ENCODE peak calls at places on chromosomes 6 and 20, in eight cellular contexts. One of them, this sample, is unnamed.

GRCh38 chr6:1191141-1191630 is 120.7 kb upstream of the FOXQ1 start:
- DNase-seq in naive thymus-derived CD4-positive, alpha-beta T cell: no peak
- DNase-seq in fibroblast of lung: no peak
- DNase-seq in fibroblast of mammary gland: no peak
- DNase-seq in pancreas: no peak
- DNase-seq in LNCaP clone FGC: no peak
- DNase-seq in IMR-90: no peak
- DNase-seq in mammary epithelial cell: no peak
- DNase-seq in this sample: no peak

GRCh38 chr6:2623348-2623747 is 127.4 kb downstream of the MYLK4 start:
- DNase-seq in naive thymus-derived CD4-positive, alpha-beta T cell: no peak
- DNase-seq in mammary epithelial cell: no peak
- DNase-seq in fibroblast of mammary gland: no peak
- DNase-seq in fibroblast of lung: no peak
- DNase-seq in LNCaP clone FGC: no peak
- DNase-seq in IMR-90: no peak
- DNase-seq in pancreas: no peak
- DNase-seq in this sample: peak

GRCh38 chr20:33401922-33402369 is 627 bp upstream of the CDK5RAP1 start:
- DNase-seq in LNCaP clone FGC: no peak
- DNase-seq in pancreas: no peak
- DNase-seq in mammary epithelial cell: no peak
- DNase-seq in IMR-90: no peak
- DNase-seq in fibroblast of lung: no peak
- DNase-seq in fibroblast of mammary gland: peak
- DNase-seq in naive thymus-derived CD4-positive, alpha-beta T cell: no peak
- DNase-seq in this sample: no peak

GRCh38 chr6:9499709-9500108 is 915.2 kb downstream of the TFAP2A start:
- DNase-seq in LNCaP clone FGC: no peak
- DNase-seq in IMR-90: no peak
- DNase-seq in fibroblast of mammary gland: peak
- DNase-seq in naive thymus-derived CD4-positive, alpha-beta T cell: no peak
- DNase-seq in fibroblast of lung: no peak
- DNase-seq in pancreas: no peak
- DNase-seq in mammary epithelial cell: no peak
- DNase-seq in this sample: no peak

GRCh38 chr6:144336900-144337299 is 51.8 kb downstream of the UTRN start:
- DNase-seq in mammary epithelial cell: no peak
- DNase-seq in fibroblast of lung: no peak
- DNase-seq in IMR-90: no peak
- DNase-seq in naive thymus-derived CD4-positive, alpha-beta T cell: no peak
- DNase-seq in pancreas: no peak
- DNase-seq in fibroblast of mammary gland: no peak
- DNase-seq in LNCaP clone FGC: no peak
- DNase-seq in this sample: no peak

GRCh38 chr6:33634203-33634727 is 13.1 kb downstream of the ITPR3 start:
- DNase-seq in LNCaP clone FGC: no peak
- DNase-seq in fibroblast of lung: no peak
- DNase-seq in naive thymus-derived CD4-positive, alpha-beta T cell: no peak
- DNase-seq in mammary epithelial cell: no peak
- DNase-seq in pancreas: no peak
- DNase-seq in IMR-90: no peak
- DNase-seq in fibroblast of mammary gland: no peak
- DNase-seq in this sample: no peak

GRCh38 chr6:110491644-110492317 is 15.4 kb upstream of the SLC22A16 start:
- DNase-seq in pancreas: no peak
- DNase-seq in mammary epithelial cell: peak
- DNase-seq in fibroblast of mammary gland: peak
- DNase-seq in IMR-90: peak
- DNase-seq in naive thymus-derived CD4-positive, alpha-beta T cell: no peak
- DNase-seq in fibroblast of lung: peak
- DNase-seq in LNCaP clone FGC: peak
- DNase-seq in this sample: peak

GRCh38 chr6:167210375-167211295 is 52.9 kb upstream of the GPR31 start:
- DNase-seq in mammary epithelial cell: no peak
- DNase-seq in naive thymus-derived CD4-positive, alpha-beta T cell: no peak
- DNase-seq in IMR-90: no peak
- DNase-seq in LNCaP clone FGC: peak
- DNase-seq in fibroblast of mammary gland: no peak
- DNase-seq in fibroblast of lung: no peak
- DNase-seq in pancreas: no peak
- DNase-seq in this sample: no peak

GRCh38 chr6:35294308-35294945 is 3.2 kb upstream of the DEF6 start:
- DNase-seq in fibroblast of mammary gland: peak
- DNase-seq in LNCaP clone FGC: no peak
- DNase-seq in fibroblast of lung: peak
- DNase-seq in IMR-90: peak
- DNase-seq in mammary epithelial cell: peak
- DNase-seq in pancreas: no peak
- DNase-seq in naive thymus-derived CD4-positive, alpha-beta T cell: peak
- DNase-seq in this sample: peak

GRCh38 chr6:35681298-35681697 is 7.4 kb downstream of the FKBP5 start:
- DNase-seq in pancreas: no peak
- DNase-seq in IMR-90: no peak
- DNase-seq in mammary epithelial cell: no peak
- DNase-seq in LNCaP clone FGC: no peak
- DNase-seq in fibroblast of mammary gland: no peak
- DNase-seq in fibroblast of lung: no peak
- DNase-seq in naive thymus-derived CD4-positive, alpha-beta T cell: no peak
- DNase-seq in this sample: no peak

GRCh38 chr6:47687432-47687831 is 10.9 kb upstream of the ADGRF4 start:
- DNase-seq in LNCaP clone FGC: no peak
- DNase-seq in mammary epithelial cell: no peak
- DNase-seq in IMR-90: no peak
- DNase-seq in pancreas: no peak
- DNase-seq in fibroblast of mammary gland: no peak
- DNase-seq in fibroblast of lung: no peak
- DNase-seq in naive thymus-derived CD4-positive, alpha-beta T cell: no peak
- DNase-seq in this sample: no peak

GRCh38 chr20:61719691-61720347 is 345.9 kb downstream of the TAF4 start:
- DNase-seq in naive thymus-derived CD4-positive, alpha-beta T cell: peak
- DNase-seq in IMR-90: no peak
- DNase-seq in fibroblast of lung: peak
- DNase-seq in fibroblast of mammary gland: no peak
- DNase-seq in mammary epithelial cell: no peak
- DNase-seq in pancreas: no peak
- DNase-seq in LNCaP clone FGC: no peak
- DNase-seq in this sample: no peak

GRCh38 chr6:39057251-39058155 is 8.9 kb downstream of the GLP1R start:
- DNase-seq in mammary epithelial cell: no peak
- DNase-seq in naive thymus-derived CD4-positive, alpha-beta T cell: no peak
- DNase-seq in IMR-90: no peak
- DNase-seq in LNCaP clone FGC: no peak
- DNase-seq in fibroblast of mammary gland: no peak
- DNase-seq in pancreas: no peak
- DNase-seq in fibroblast of lung: no peak
- DNase-seq in this sample: no peak

GRCh38 chr20:39105551-39105950 is 143.4 kb downstream of the DHX35 start:
- DNase-seq in pancreas: no peak
- DNase-seq in LNCaP clone FGC: no peak
- DNase-seq in mammary epithelial cell: no peak
- DNase-seq in fibroblast of mammary gland: no peak
- DNase-seq in IMR-90: no peak
- DNase-seq in naive thymus-derived CD4-positive, alpha-beta T cell: no peak
- DNase-seq in fibroblast of lung: no peak
- DNase-seq in this sample: no peak

GRCh38 chr6:159149641-159150040 is 19.6 kb upstream of the FNDC1 start:
- DNase-seq in fibroblast of lung: no peak
- DNase-seq in fibroblast of mammary gland: no peak
- DNase-seq in IMR-90: no peak
- DNase-seq in LNCaP clone FGC: no peak
- DNase-seq in naive thymus-derived CD4-positive, alpha-beta T cell: no peak
- DNase-seq in pancreas: no peak
- DNase-seq in mammary epithelial cell: no peak
- DNase-seq in this sample: no peak

GRCh38 chr6:21751608-21752007 is 158.1 kb downstream of the SOX4 start:
- DNase-seq in mammary epithelial cell: no peak
- DNase-seq in IMR-90: no peak
- DNase-seq in fibroblast of mammary gland: no peak
- DNase-seq in pancreas: no peak
- DNase-seq in LNCaP clone FGC: no peak
- DNase-seq in fibroblast of lung: no peak
- DNase-seq in naive thymus-derived CD4-positive, alpha-beta T cell: no peak
- DNase-seq in this sample: no peak

GRCh38 chr20:62481441-62482135 is 5.8 kb upstream of the GATA5 start:
- DNase-seq in fibroblast of mammary gland: no peak
- DNase-seq in pancreas: no peak
- DNase-seq in LNCaP clone FGC: no peak
- DNase-seq in IMR-90: no peak
- DNase-seq in naive thymus-derived CD4-positive, alpha-beta T cell: no peak
- DNase-seq in fibroblast of lung: no peak
- DNase-seq in mammary epithelial cell: no peak
- DNase-seq in this sample: no peak

GRCh38 chr6:36924131-36924530 is 30.4 kb upstream of the PI16 start:
- DNase-seq in mammary epithelial cell: no peak
- DNase-seq in fibroblast of lung: no peak
- DNase-seq in LNCaP clone FGC: no peak
- DNase-seq in IMR-90: peak
- DNase-seq in pancreas: no peak
- DNase-seq in naive thymus-derived CD4-positive, alpha-beta T cell: no peak
- DNase-seq in fibroblast of mammary gland: peak
- DNase-seq in this sample: no peak

GRCh38 chr20:4471221-4471620 is 250.5 kb upstream of the PRND start:
- DNase-seq in LNCaP clone FGC: no peak
- DNase-seq in pancreas: no peak
- DNase-seq in naive thymus-derived CD4-positive, alpha-beta T cell: no peak
- DNase-seq in IMR-90: peak
- DNase-seq in fibroblast of lung: no peak
- DNase-seq in fibroblast of mammary gland: peak
- DNase-seq in mammary epithelial cell: no peak
- DNase-seq in this sample: no peak

DNA sequence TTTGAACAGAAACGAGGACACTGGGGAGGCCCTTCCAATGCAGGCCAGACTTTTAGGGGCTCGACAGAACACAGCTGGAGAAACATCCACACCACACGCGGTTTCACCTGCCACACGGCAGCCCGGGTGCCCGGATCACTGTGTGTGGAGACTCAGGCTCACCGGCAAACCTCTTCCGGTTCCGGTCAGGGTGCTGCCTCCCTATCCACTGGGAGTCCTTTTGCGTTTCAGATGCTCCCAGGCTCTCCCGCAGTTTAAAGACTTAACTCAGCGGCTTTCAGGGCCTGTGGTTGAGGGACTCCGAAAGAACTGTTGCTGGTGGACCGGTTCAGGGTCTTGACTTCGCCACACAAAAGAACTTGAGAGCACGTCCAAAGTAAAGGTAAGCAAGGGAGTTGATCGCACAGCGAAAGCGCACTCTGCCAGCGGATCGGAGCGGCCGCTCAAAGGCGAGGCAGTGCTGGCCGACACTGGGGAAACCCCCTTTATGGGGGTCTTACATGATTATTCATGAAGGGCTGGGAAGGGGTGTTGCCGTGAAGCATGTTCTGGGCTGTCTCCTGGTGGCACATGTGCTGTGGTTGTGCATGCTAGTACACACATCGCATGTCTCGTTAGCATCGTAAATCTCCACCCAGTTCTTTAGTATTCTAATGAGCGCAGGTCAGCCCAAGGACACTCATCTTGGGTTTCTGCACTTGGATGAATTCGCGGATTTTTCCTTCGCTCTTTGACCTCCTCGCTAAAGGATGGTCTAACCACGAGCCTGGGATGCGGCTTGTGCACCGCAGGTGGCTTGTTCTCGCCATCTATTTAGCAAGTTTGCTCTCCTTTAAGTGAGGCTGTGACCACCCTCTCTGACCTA is 180.3 kb downstream of the CDH26 start:
- DNase-seq in LNCaP clone FGC: peak
- DNase-seq in fibroblast of mammary gland: no peak
- DNase-seq in mammary epithelial cell: no peak
- DNase-seq in IMR-90: peak
- DNase-seq in fibroblast of lung: peak
- DNase-seq in pancreas: no peak
- DNase-seq in naive thymus-derived CD4-positive, alpha-beta T cell: peak
- DNase-seq in this sample: peak
- H3K4me3 ChIP-seq in LNCaP clone FGC: peak
- H3K4me3 ChIP-seq in fibroblast of mammary gland: peak
- H3K4me3 ChIP-seq in mammary epithelial cell: no peak
- H3K4me3 ChIP-seq in IMR-90: peak
- H3K4me3 ChIP-seq in fibroblast of lung: no peak
- H3K4me3 ChIP-seq in pancreas: peak
- H3K4me3 ChIP-seq in naive thymus-derived CD4-positive, alpha-beta T cell: peak
- H3K4me3 ChIP-seq in this sample: peak

DNA sequence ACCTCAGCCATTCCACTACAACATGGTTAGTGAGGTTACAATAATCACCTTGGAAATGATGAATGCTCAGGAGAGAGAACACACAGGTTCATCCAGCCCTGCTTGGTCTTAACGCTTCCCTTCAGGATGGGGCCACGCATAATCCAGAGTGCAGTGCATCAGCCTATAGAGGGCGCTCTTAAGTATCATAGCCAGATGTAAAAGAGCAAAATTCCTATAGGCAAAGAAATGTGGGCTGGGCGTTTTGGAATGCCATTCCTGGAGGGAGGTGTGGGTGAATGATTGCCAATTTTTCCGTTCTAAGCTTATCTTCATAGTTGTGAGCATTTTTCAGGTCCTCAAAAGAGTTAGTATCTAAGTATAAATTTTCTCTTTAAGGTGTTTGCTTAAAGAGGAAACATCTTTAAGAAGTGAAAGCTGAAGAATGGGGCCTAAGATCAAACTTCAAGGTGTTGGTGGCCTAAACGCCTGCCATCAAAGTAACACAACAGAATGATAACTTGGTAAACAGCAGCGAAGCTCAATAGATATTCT is 1.8 kb downstream of the RIPOR2 start:
- DNase-seq in mammary epithelial cell: no peak
- DNase-seq in pancreas: no peak
- DNase-seq in fibroblast of lung: no peak
- DNase-seq in fibroblast of mammary gland: peak
- DNase-seq in LNCaP clone FGC: no peak
- DNase-seq in IMR-90: no peak
- DNase-seq in naive thymus-derived CD4-positive, alpha-beta T cell: peak
- DNase-seq in this sample: peak
- H3K4me3 ChIP-seq in mammary epithelial cell: no peak
- H3K4me3 ChIP-seq in pancreas: peak
- H3K4me3 ChIP-seq in fibroblast of lung: no peak
- H3K4me3 ChIP-seq in fibroblast of mammary gland: no peak
- H3K4me3 ChIP-seq in LNCaP clone FGC: no peak
- H3K4me3 ChIP-seq in IMR-90: no peak
- H3K4me3 ChIP-seq in naive thymus-derived CD4-positive, alpha-beta T cell: peak
- H3K4me3 ChIP-seq in this sample: no peak

GRCh38 chr20:31949877-31950646 is 1.8 kb downstream of the PDRG1 start:
- DNase-seq in fibroblast of mammary gland: no peak
- DNase-seq in IMR-90: no peak
- DNase-seq in pancreas: no peak
- DNase-seq in fibroblast of lung: no peak
- DNase-seq in mammary epithelial cell: no peak
- DNase-seq in naive thymus-derived CD4-positive, alpha-beta T cell: no peak
- DNase-seq in LNCaP clone FGC: no peak
- DNase-seq in this sample: no peak
- H3K4me3 ChIP-seq in fibroblast of mammary gland: no peak
- H3K4me3 ChIP-seq in IMR-90: no peak
- H3K4me3 ChIP-seq in pancreas: peak
- H3K4me3 ChIP-seq in fibroblast of lung: no peak
- H3K4me3 ChIP-seq in mammary epithelial cell: no peak
- H3K4me3 ChIP-seq in naive thymus-derived CD4-positive, alpha-beta T cell: no peak
- H3K4me3 ChIP-seq in LNCaP clone FGC: peak
- H3K4me3 ChIP-seq in this sample: no peak

DNA sequence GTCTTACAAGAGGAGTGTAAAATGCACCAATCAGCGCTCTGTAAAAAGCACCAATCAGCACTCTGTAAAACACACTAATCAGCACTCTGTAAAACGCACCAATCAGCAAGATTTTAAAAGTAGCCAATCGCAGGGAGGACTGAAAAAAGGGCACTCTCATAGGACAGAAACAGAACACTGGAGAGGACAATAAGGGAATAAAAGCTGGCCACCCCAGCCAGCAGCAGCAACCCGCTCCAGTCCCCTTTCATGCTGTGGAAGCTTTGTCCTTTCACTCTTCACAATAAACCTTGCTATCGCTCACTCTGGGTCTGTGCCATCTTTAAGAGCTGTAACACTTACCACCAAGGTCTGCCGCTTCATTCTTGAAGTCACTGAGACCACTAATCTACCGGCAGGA is 1.7 kb upstream of the AIG1 start:
- DNase-seq in LNCaP clone FGC: no peak
- DNase-seq in IMR-90: no peak
- DNase-seq in fibroblast of mammary gland: no peak
- DNase-seq in mammary epithelial cell: no peak
- DNase-seq in naive thymus-derived CD4-positive, alpha-beta T cell: no peak
- DNase-seq in pancreas: no peak
- DNase-seq in fibroblast of lung: no peak
- DNase-seq in this sample: peak
- H3K4me3 ChIP-seq in LNCaP clone FGC: peak
- H3K4me3 ChIP-seq in IMR-90: no peak
- H3K4me3 ChIP-seq in fibroblast of mammary gland: no peak
- H3K4me3 ChIP-seq in mammary epithelial cell: no peak
- H3K4me3 ChIP-seq in naive thymus-derived CD4-positive, alpha-beta T cell: no peak
- H3K4me3 ChIP-seq in pancreas: no peak
- H3K4me3 ChIP-seq in fibroblast of lung: no peak
- H3K4me3 ChIP-seq in this sample: peak